ENCODE peak calls at places on chromosomes 3 and 15, in five cellular contexts. Z is K562, U is right lobe of liver, P is endodermal cell, I is hepatocyte. R is an unnamed sample. For H3K36me3, the result is how much of the 10 kb centered on the place peaks cover.

GRCh38 chr3:123688241-123688747 is 103.4 kb upstream of the HACD2 start:
- DNase-seq in P (no peak), Z (no peak), U (no peak), I (no peak), R (peak)

GRCh38 chr3:177312491-177312890 is 115.2 kb upstream of the TBL1XR1 start:
- DNase-seq in I (no peak), U (no peak), Z (no peak), P (no peak), R (no peak)

GRCh38 chr15:69154026-69154425 is 6.4 kb upstream of the GLCE start:
- DNase-seq in U (no peak), Z (no peak), P (no peak), I (no peak), R (no peak)

GRCh38 chr3:134516905-134517304 is 31.0 kb downstream of the CEP63 start:
- DNase-seq in Z (no peak), P (no peak), U (no peak), I (no peak), R (no peak)

GRCh38 chr15:56356616-56357015 is 8.6 kb upstream of the TEX9 start:
- DNase-seq in P (no peak), I (no peak), Z (no peak), U (no peak), R (no peak)

GRCh38 chr15:39746714-39747276 is 35.8 kb downstream of the FSIP1 start:
- DNase-seq in U (no peak), P (no peak), Z (no peak), I (no peak), R (no peak)

GRCh38 chr3:134932035-134932434 is 137.0 kb downstream of the EPHB1 start:
- DNase-seq in Z (no peak), P (no peak), U (no peak), I (no peak), R (no peak)

GRCh38 chr15:92073044-92073785 is 219.7 kb downstream of the SLCO3A1 start:
- DNase-seq in I (no peak), Z (no peak), U (no peak), P (no peak), R (no peak)

GRCh38 chr15:39251413-39252197 is 329.3 kb upstream of the THBS1 start:
- DNase-seq in P (no peak), I (no peak), U (no peak), Z (no peak), R (no peak)

GRCh38 chr3:49725906-49726681 is 2.3 kb upstream of the GMPPB start:
- DNase-seq in P (no peak), Z (no peak), U (no peak), I (no peak), R (no peak)

GRCh38 chr15:62848631-62849050 is 193.9 kb upstream of the TPM1 start:
- DNase-seq in P (peak), U (no peak), I (no peak), Z (no peak), R (peak)

GRCh38 chr15:43516185-43516584 is 1.2 kb upstream of the MAP1A start:
- DNase-seq in P (no peak), U (no peak), I (no peak), Z (peak), R (no peak)

GRCh38 chr3:158379517-158379916 is 191.5 kb upstream of the MLF1 start:
- DNase-seq in I (no peak), Z (peak), U (no peak), P (no peak), R (no peak)

GRCh38 chr3:141680620-141681389 is 57.3 kb upstream of the RNF7 start:
- DNase-seq in U (peak), P (peak), I (no peak), Z (peak), R (no peak)

GRCh38 chr3:66095295-66096001 is 56.7 kb upstream of the MAGI1 start:
- DNase-seq in U (no peak), P (no peak), Z (no peak), I (no peak), R (no peak)

GRCh38 chr3:66093981-66094380 is 55.3 kb upstream of the MAGI1 start:
- DNase-seq in P (no peak), Z (no peak), U (no peak), I (no peak), R (no peak)

GRCh38 chr3:66097647-66098046 is 58.9 kb upstream of the MAGI1 start:
- DNase-seq in Z (no peak), U (no peak), I (no peak), P (peak), R (no peak)

DNA sequence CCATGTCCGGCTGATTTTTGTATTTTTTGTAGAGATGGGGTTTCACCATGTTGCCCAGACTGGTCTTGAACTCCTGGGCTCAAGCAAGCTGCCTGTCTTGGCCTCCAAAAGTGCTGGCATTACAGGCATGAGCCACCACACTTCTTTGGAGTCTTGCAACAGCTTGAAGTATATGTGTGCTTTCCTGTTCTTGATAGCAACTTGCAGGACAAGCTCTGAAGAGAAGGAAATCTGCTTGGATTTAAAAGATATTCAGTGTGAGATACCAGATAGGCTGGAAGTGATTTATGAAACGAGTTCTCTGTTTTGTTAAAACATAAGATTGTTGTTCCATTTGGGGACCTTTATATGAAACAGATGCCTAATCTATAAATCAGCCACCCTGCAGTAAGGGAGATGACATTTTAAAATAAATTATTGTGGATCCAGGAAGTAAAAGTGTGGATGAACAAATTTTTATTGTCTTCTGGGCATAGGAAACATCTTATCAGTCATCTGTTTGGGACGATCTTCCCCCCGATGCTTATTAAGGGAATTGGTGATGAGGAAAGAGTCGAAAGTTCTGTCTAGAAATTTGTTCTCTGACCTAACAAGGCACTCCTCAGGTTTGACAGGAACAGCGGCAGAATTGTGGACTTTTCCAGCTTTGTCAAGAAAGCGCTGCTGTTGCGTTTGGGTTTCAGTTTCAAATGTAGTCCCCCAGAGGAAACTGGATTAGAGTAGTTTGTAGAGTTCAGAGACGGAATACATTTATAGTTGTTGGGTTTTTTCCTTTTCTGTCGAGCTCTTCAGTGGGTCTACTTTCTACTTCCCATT is 53.7 kb upstream of the MAGI1 start:
- DNase-seq in P (no peak), Z (no peak), U (no peak), I (no peak), R (no peak)
- H3K36me3 ChIP-seq in P (under half), Z (under half), U (under half), I (under half), R (under half)

GRCh38 chr3:180977498-180977897 is 12.0 kb downstream of the DNAJC19 start:
- DNase-seq in Z (no peak), I (no peak), P (no peak), U (no peak), R (no peak)

GRCh38 chr3:180970931-180971330 is 18.6 kb downstream of the DNAJC19 start:
- DNase-seq in P (no peak), I (no peak), Z (no peak), U (no peak), R (no peak)

GRCh38 chr3:180974286-180974685 is 15.2 kb downstream of the DNAJC19 start:
- DNase-seq in U (no peak), Z (no peak), I (no peak), P (no peak), R (no peak)

DNA sequence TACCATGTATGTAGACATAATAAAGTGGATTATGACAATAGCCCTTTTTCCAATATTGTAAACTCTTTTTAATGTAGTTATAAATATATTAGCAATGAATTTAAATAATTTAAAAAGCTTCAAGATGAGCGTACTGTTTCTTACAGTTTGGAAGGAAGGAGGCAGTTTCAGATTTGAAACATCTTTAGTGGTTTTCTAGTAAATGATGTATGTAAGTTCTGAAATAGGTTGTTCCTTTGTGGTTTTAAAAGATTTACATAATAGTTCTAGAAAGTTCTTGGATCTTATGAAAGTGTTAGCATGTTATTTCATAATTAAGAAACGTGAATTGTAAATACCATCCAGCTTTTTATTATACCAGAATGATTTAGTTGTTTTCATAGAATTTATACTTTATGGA is 16.0 kb downstream of the DNAJC19 start:
- DNase-seq in U (no peak), I (no peak), P (no peak), Z (no peak), R (no peak)
- H3K36me3 ChIP-seq in U (under half), I (under half), P (half or more), Z (half or more), R (under half)

DNA sequence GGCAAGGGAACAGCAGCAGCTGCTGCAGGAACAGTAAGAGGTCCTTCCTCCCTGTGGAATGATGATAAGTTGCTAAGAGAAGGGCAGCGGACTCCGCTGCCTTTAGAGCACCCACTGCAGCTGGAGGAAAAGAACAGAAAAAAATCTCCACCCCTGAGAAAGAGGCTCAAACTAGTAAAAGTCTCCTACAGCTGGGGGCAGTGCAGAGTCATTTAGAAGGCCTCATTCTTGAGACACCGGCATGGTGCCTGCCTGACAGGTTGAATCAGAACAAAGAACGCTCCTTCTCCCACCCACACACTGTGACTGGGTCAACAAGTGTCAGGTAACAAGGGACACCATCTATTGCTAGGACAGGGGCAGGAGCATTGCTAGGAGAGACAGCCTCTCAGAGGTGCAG is 188.4 kb downstream of the ABHD5 start:
- DNase-seq in Z (peak), P (peak), U (no peak), I (peak), R (no peak)
- H3K36me3 ChIP-seq in Z (under half), P (under half), U (under half), I (under half), R (under half)

GRCh38 chr3:294581-294980 is 98.0 kb downstream of the CHL1 start:
- DNase-seq in I (no peak), U (no peak), Z (no peak), P (no peak), R (no peak)
- H3K36me3 ChIP-seq in I (under half), U (under half), Z (under half), P (under half), R (under half)

DNA sequence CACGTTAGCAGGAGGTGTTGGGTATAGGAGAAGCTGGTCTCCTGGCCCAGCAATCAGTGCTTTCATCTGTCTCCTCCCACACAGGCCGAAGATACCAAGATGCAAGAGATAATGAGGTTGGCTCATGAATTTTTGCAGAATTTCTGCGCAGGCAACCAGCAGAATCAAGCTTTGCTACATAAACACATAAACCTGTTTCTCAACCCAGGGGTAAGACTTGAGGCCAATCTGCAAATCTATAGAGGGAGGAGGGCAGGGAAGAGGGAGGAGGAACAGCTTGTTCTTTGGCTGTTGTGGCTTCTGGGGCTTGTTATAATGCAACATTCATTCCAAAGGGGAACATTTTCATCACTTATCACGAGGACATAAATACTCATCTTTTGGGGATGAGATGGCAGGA is 195.3 kb downstream of the ITPR1 start:
- DNase-seq in I (peak), Z (no peak), U (no peak), P (no peak), R (no peak)
- H3K36me3 ChIP-seq in I (under half), Z (under half), U (under half), P (under half), R (under half)

GRCh38 chr3:57627976-57628375 is 30.8 kb upstream of the ARF4 start:
- DNase-seq in Z (no peak), U (no peak), P (no peak), I (no peak), R (no peak)
- H3K36me3 ChIP-seq in Z (under half), U (under half), P (half or more), I (under half), R (under half)